ENCODE peak calls at places on chromosome 11, in nine cellular contexts. One of them, this sample, is unnamed.

GRCh38 chr11:114291381-114291780 is 4.8 kb upstream of the NNMT start:
- DNase-seq in dermis microvascular lymphatic vessel endothelial cell: peak; percentile 31
- DNase-seq in activated naive CD4-positive, alpha-beta T cell: no peak
- DNase-seq in aorta: no peak
- DNase-seq in RWPE1: no peak
- DNase-seq in GF-D8: no peak
- DNase-seq in T47D: no peak
- DNase-seq in left ventricle myocardium inferior: no peak
- DNase-seq in psoas muscle: no peak
- DNase-seq in this sample: peak; percentile 49

GRCh38 chr11:65655570-65656332 is 7.0 kb downstream of the RELA start:
- DNase-seq in psoas muscle: peak; percentile 45
- DNase-seq in aorta: peak; percentile 41
- DNase-seq in GF-D8: no peak
- DNase-seq in activated naive CD4-positive, alpha-beta T cell: no peak
- DNase-seq in dermis microvascular lymphatic vessel endothelial cell: peak; percentile 1
- DNase-seq in T47D: no peak
- DNase-seq in left ventricle myocardium inferior: no peak
- DNase-seq in RWPE1: no peak
- DNase-seq in this sample: no peak

GRCh38 chr11:10441652-10442503 is 13.2 kb upstream of the AMPD3 start:
- DNase-seq in psoas muscle: no peak
- DNase-seq in left ventricle myocardium inferior: no peak
- DNase-seq in T47D: no peak
- DNase-seq in RWPE1: no peak
- DNase-seq in dermis microvascular lymphatic vessel endothelial cell: no peak
- DNase-seq in activated naive CD4-positive, alpha-beta T cell: no peak
- DNase-seq in aorta: no peak
- DNase-seq in GF-D8: no peak
- DNase-seq in this sample: no peak

GRCh38 chr11:123704341-123704740 is 37.1 kb downstream of the ZNF202 start:
- DNase-seq in dermis microvascular lymphatic vessel endothelial cell: no peak
- DNase-seq in left ventricle myocardium inferior: no peak
- DNase-seq in psoas muscle: no peak
- DNase-seq in GF-D8: no peak
- DNase-seq in RWPE1: no peak
- DNase-seq in aorta: no peak
- DNase-seq in T47D: no peak
- DNase-seq in activated naive CD4-positive, alpha-beta T cell: no peak
- DNase-seq in this sample: no peak

GRCh38 chr11:114846040-114846791 is 167.9 kb downstream of the NXPE2 start:
- DNase-seq in T47D: no peak
- DNase-seq in activated naive CD4-positive, alpha-beta T cell: no peak
- DNase-seq in left ventricle myocardium inferior: peak; percentile 63
- DNase-seq in psoas muscle: peak; percentile 82
- DNase-seq in RWPE1: no peak
- DNase-seq in GF-D8: no peak
- DNase-seq in dermis microvascular lymphatic vessel endothelial cell: no peak
- DNase-seq in aorta: no peak
- DNase-seq in this sample: no peak

GRCh38 chr11:96311120-96311568 is 31.9 kb downstream of the MAML2 start:
- DNase-seq in GF-D8: no peak
- DNase-seq in psoas muscle: no peak
- DNase-seq in dermis microvascular lymphatic vessel endothelial cell: peak; percentile 84
- DNase-seq in RWPE1: no peak
- DNase-seq in T47D: no peak
- DNase-seq in aorta: no peak
- DNase-seq in activated naive CD4-positive, alpha-beta T cell: no peak
- DNase-seq in left ventricle myocardium inferior: no peak
- DNase-seq in this sample: peak; percentile 86

GRCh38 chr11:66646875-66647274 is 8.4 kb downstream of the RBM4 start:
- DNase-seq in activated naive CD4-positive, alpha-beta T cell: no peak
- DNase-seq in dermis microvascular lymphatic vessel endothelial cell: no peak
- DNase-seq in T47D: no peak
- DNase-seq in left ventricle myocardium inferior: no peak
- DNase-seq in aorta: no peak
- DNase-seq in RWPE1: no peak
- DNase-seq in GF-D8: no peak
- DNase-seq in psoas muscle: no peak
- DNase-seq in this sample: no peak

GRCh38 chr11:66912361-66912760 is 45.8 kb downstream of the PC start:
- DNase-seq in psoas muscle: no peak
- DNase-seq in left ventricle myocardium inferior: no peak
- DNase-seq in activated naive CD4-positive, alpha-beta T cell: no peak
- DNase-seq in RWPE1: no peak
- DNase-seq in dermis microvascular lymphatic vessel endothelial cell: peak; percentile 40
- DNase-seq in GF-D8: no peak
- DNase-seq in aorta: no peak
- DNase-seq in T47D: no peak
- DNase-seq in this sample: peak; percentile 83

GRCh38 chr11:1870721-1871466 is 18.0 kb downstream of the LSP1 start:
- DNase-seq in dermis microvascular lymphatic vessel endothelial cell: no peak
- DNase-seq in aorta: peak; percentile 74
- DNase-seq in left ventricle myocardium inferior: peak; percentile 49
- DNase-seq in activated naive CD4-positive, alpha-beta T cell: no peak
- DNase-seq in T47D: no peak
- DNase-seq in GF-D8: no peak
- DNase-seq in psoas muscle: peak; percentile 72
- DNase-seq in RWPE1: no peak
- DNase-seq in this sample: no peak

GRCh38 chr11:35146711-35147110 is 7.7 kb downstream of the CD44 start:
- DNase-seq in aorta: no peak
- DNase-seq in psoas muscle: no peak
- DNase-seq in T47D: no peak
- DNase-seq in activated naive CD4-positive, alpha-beta T cell: no peak
- DNase-seq in RWPE1: no peak
- DNase-seq in dermis microvascular lymphatic vessel endothelial cell: no peak
- DNase-seq in left ventricle myocardium inferior: no peak
- DNase-seq in GF-D8: no peak
- DNase-seq in this sample: peak; percentile 49

GRCh38 chr11:120255519-120255866 is 15.6 kb downstream of the POU2F3 start:
- DNase-seq in GF-D8: no peak
- DNase-seq in left ventricle myocardium inferior: no peak
- DNase-seq in dermis microvascular lymphatic vessel endothelial cell: no peak
- DNase-seq in activated naive CD4-positive, alpha-beta T cell: no peak
- DNase-seq in aorta: no peak
- DNase-seq in RWPE1: no peak
- DNase-seq in psoas muscle: no peak
- DNase-seq in T47D: no peak
- DNase-seq in this sample: no peak

GRCh38 chr11:2512431-2513407 is 67.9 kb downstream of the KCNQ1 start:
- DNase-seq in RWPE1: no peak
- DNase-seq in dermis microvascular lymphatic vessel endothelial cell: no peak
- DNase-seq in aorta: peak; percentile 47
- DNase-seq in GF-D8: no peak
- DNase-seq in T47D: no peak
- DNase-seq in left ventricle myocardium inferior: peak; percentile 13
- DNase-seq in psoas muscle: peak; percentile 48
- DNase-seq in activated naive CD4-positive, alpha-beta T cell: no peak
- DNase-seq in this sample: no peak

GRCh38 chr11:67640021-67640757 is 626 bp upstream of the TBX10 start:
- DNase-seq in GF-D8: peak; percentile 12
- DNase-seq in activated naive CD4-positive, alpha-beta T cell: no peak
- DNase-seq in RWPE1: peak; percentile 12
- DNase-seq in left ventricle myocardium inferior: no peak
- DNase-seq in T47D: peak; percentile 88
- DNase-seq in dermis microvascular lymphatic vessel endothelial cell: peak; percentile 55
- DNase-seq in aorta: no peak
- DNase-seq in psoas muscle: peak; percentile 81
- DNase-seq in this sample: peak; percentile 72

GRCh38 chr11:65108469-65109123 is 3.1 kb upstream of the TM7SF2 start:
- DNase-seq in RWPE1: no peak
- DNase-seq in T47D: peak; percentile 81
- DNase-seq in GF-D8: no peak
- DNase-seq in aorta: no peak
- DNase-seq in left ventricle myocardium inferior: no peak
- DNase-seq in psoas muscle: no peak
- DNase-seq in dermis microvascular lymphatic vessel endothelial cell: no peak
- DNase-seq in activated naive CD4-positive, alpha-beta T cell: no peak
- DNase-seq in this sample: no peak

GRCh38 chr11:129315781-129316579 is 59.7 kb upstream of the BARX2 start:
- DNase-seq in aorta: no peak
- DNase-seq in RWPE1: peak; percentile 59
- DNase-seq in GF-D8: no peak
- DNase-seq in T47D: peak; percentile 82
- DNase-seq in activated naive CD4-positive, alpha-beta T cell: no peak
- DNase-seq in left ventricle myocardium inferior: no peak
- DNase-seq in dermis microvascular lymphatic vessel endothelial cell: no peak
- DNase-seq in psoas muscle: no peak
- DNase-seq in this sample: no peak

GRCh38 chr11:19660076-19660475 is 52.6 kb upstream of the NAV2 start:
- DNase-seq in psoas muscle: no peak
- DNase-seq in activated naive CD4-positive, alpha-beta T cell: no peak
- DNase-seq in dermis microvascular lymphatic vessel endothelial cell: peak; percentile 89
- DNase-seq in T47D: no peak
- DNase-seq in aorta: no peak
- DNase-seq in GF-D8: no peak
- DNase-seq in RWPE1: peak; percentile 89
- DNase-seq in left ventricle myocardium inferior: no peak
- DNase-seq in this sample: peak; percentile 81

GRCh38 chr11:43923327-43924111 is 18.9 kb upstream of the C11orf96 start:
- DNase-seq in T47D: no peak
- DNase-seq in GF-D8: no peak
- DNase-seq in RWPE1: no peak
- DNase-seq in left ventricle myocardium inferior: peak; percentile 49
- DNase-seq in activated naive CD4-positive, alpha-beta T cell: no peak
- DNase-seq in dermis microvascular lymphatic vessel endothelial cell: peak; percentile 80
- DNase-seq in psoas muscle: peak; percentile 75
- DNase-seq in aorta: peak; percentile 80
- DNase-seq in this sample: peak; percentile 48

GRCh38 chr11:61103851-61104423 is 1.6 kb downstream of the CD5 start:
- DNase-seq in aorta: no peak
- DNase-seq in dermis microvascular lymphatic vessel endothelial cell: no peak
- DNase-seq in psoas muscle: no peak
- DNase-seq in left ventricle myocardium inferior: no peak
- DNase-seq in GF-D8: no peak
- DNase-seq in activated naive CD4-positive, alpha-beta T cell: no peak
- DNase-seq in RWPE1: no peak
- DNase-seq in T47D: no peak
- DNase-seq in this sample: no peak

GRCh38 chr11:41660585-41660984 is 201.1 kb upstream of the LRRC4C start:
- DNase-seq in RWPE1: no peak
- DNase-seq in GF-D8: no peak
- DNase-seq in psoas muscle: no peak
- DNase-seq in activated naive CD4-positive, alpha-beta T cell: no peak
- DNase-seq in dermis microvascular lymphatic vessel endothelial cell: no peak
- DNase-seq in T47D: no peak
- DNase-seq in aorta: no peak
- DNase-seq in left ventricle myocardium inferior: no peak
- DNase-seq in this sample: no peak

GRCh38 chr11:60971520-60971919 is at the start of gene CD6:
- DNase-seq in T47D: no peak
- DNase-seq in left ventricle myocardium inferior: no peak
- DNase-seq in RWPE1: no peak
- DNase-seq in aorta: peak; percentile 43
- DNase-seq in GF-D8: no peak
- DNase-seq in dermis microvascular lymphatic vessel endothelial cell: no peak
- DNase-seq in psoas muscle: no peak
- DNase-seq in activated naive CD4-positive, alpha-beta T cell: peak; percentile 40
- DNase-seq in this sample: no peak

GRCh38 chr11:119441898-119442243 is 18.9 kb upstream of the THY1 start:
- DNase-seq in psoas muscle: no peak
- DNase-seq in T47D: no peak
- DNase-seq in activated naive CD4-positive, alpha-beta T cell: no peak
- DNase-seq in left ventricle myocardium inferior: no peak
- DNase-seq in dermis microvascular lymphatic vessel endothelial cell: no peak
- DNase-seq in aorta: no peak
- DNase-seq in GF-D8: no peak
- DNase-seq in RWPE1: no peak
- DNase-seq in this sample: no peak

GRCh38 chr11:61882879-61883278 is 8.5 kb downstream of the FADS3 start:
- DNase-seq in dermis microvascular lymphatic vessel endothelial cell: no peak
- DNase-seq in activated naive CD4-positive, alpha-beta T cell: no peak
- DNase-seq in GF-D8: no peak
- DNase-seq in psoas muscle: no peak
- DNase-seq in aorta: no peak
- DNase-seq in RWPE1: no peak
- DNase-seq in T47D: no peak
- DNase-seq in left ventricle myocardium inferior: no peak
- DNase-seq in this sample: no peak

GRCh38 chr11:2788751-2789140 is 89.0 kb upstream of the KCNQ1OT1 start:
- DNase-seq in T47D: no peak
- DNase-seq in dermis microvascular lymphatic vessel endothelial cell: no peak
- DNase-seq in aorta: no peak
- DNase-seq in activated naive CD4-positive, alpha-beta T cell: no peak
- DNase-seq in GF-D8: no peak
- DNase-seq in RWPE1: no peak
- DNase-seq in left ventricle myocardium inferior: peak; percentile 11
- DNase-seq in psoas muscle: peak; percentile 26
- DNase-seq in this sample: no peak

GRCh38 chr11:68008381-68009337 is 1.5 kb upstream of the ALDH3B1 start:
- DNase-seq in left ventricle myocardium inferior: no peak
- DNase-seq in psoas muscle: no peak
- DNase-seq in dermis microvascular lymphatic vessel endothelial cell: no peak
- DNase-seq in activated naive CD4-positive, alpha-beta T cell: no peak
- DNase-seq in RWPE1: no peak
- DNase-seq in GF-D8: peak; percentile 91
- DNase-seq in aorta: peak; percentile 65
- DNase-seq in T47D: no peak
- DNase-seq in this sample: peak; percentile 14

GRCh38 chr11:123494195-123495050 is 64.4 kb downstream of the GRAMD1B start:
- DNase-seq in aorta: no peak
- DNase-seq in GF-D8: no peak
- DNase-seq in psoas muscle: no peak
- DNase-seq in RWPE1: no peak
- DNase-seq in activated naive CD4-positive, alpha-beta T cell: no peak
- DNase-seq in dermis microvascular lymphatic vessel endothelial cell: no peak
- DNase-seq in left ventricle myocardium inferior: no peak
- DNase-seq in T47D: no peak
- DNase-seq in this sample: no peak

GRCh38 chr11:6418199-6418957 is 516 bp downstream of the APBB1 start:
- DNase-seq in left ventricle myocardium inferior: peak; percentile 33
- DNase-seq in RWPE1: no peak
- DNase-seq in dermis microvascular lymphatic vessel endothelial cell: no peak
- DNase-seq in GF-D8: no peak
- DNase-seq in T47D: no peak
- DNase-seq in aorta: peak; percentile 58
- DNase-seq in activated naive CD4-positive, alpha-beta T cell: no peak
- DNase-seq in psoas muscle: no peak
- DNase-seq in this sample: peak; percentile 7